ENCODE peak calls at places on chromosome 9, in eight cellular contexts. E, O, R, S, X, B, Z and I are unnamed samples.

GRCh38 chr9:78103971-78104433 is 72.4 kb upstream of the GNAQ start:
- DNase-seq in E (no peak), O (no peak), R (no peak), S (no peak), X (no peak), B (no peak), Z (no peak), I (no peak)

GRCh38 chr9:131220485-131220884 is 55.8 kb downstream of the FAM78A start:
- DNase-seq in E (no peak), O (no peak), R (no peak), S (no peak), X (no peak), B (no peak), Z (no peak), I (no peak)

GRCh38 chr9:16335788-16336580 is 534.5 kb downstream of the BNC2 start:
- DNase-seq in E (no peak), O (no peak), R (no peak), S (no peak), X (no peak), B (no peak), Z (peak), I (no peak)

GRCh38 chr9:125556046-125556445 is 151.0 kb downstream of the MAPKAP1 start:
- DNase-seq in E (no peak), O (no peak), R (no peak), S (no peak), X (no peak), B (no peak), Z (no peak), I (no peak)

GRCh38 chr9:136693490-136694162 is 6.4 kb upstream of the AGPAT2 start:
- DNase-seq in E (no peak), O (no peak), R (no peak), S (no peak), X (no peak), B (peak), Z (no peak), I (no peak)

GRCh38 chr9:93305497-93306020 is 121.6 kb downstream of the WNK2 start:
- DNase-seq in E (no peak), O (no peak), R (no peak), S (no peak), X (no peak), B (no peak), Z (no peak), I (no peak)

GRCh38 chr9:32723801-32724200 is 59.5 kb upstream of the TMEM215 start:
- DNase-seq in E (no peak), O (no peak), R (no peak), S (no peak), X (no peak), B (no peak), Z (no peak), I (peak)

GRCh38 chr9:137011907-137012675 is 15.7 kb upstream of the CLIC3 start:
- DNase-seq in E (no peak), O (no peak), R (no peak), S (no peak), X (no peak), B (no peak), Z (no peak), I (no peak)

GRCh38 chr9:113622038-113622437 is 158.5 kb downstream of the RGS3 start:
- DNase-seq in E (no peak), O (no peak), R (no peak), S (no peak), X (no peak), B (no peak), Z (no peak), I (no peak)

GRCh38 chr9:106060885-106061284 is 366.5 kb downstream of the TMEM38B start:
- DNase-seq in E (no peak), O (no peak), R (no peak), S (no peak), X (no peak), B (no peak), Z (no peak), I (no peak)

GRCh38 chr9:70531286-70531685 is 116.8 kb upstream of the KLF9 start:
- DNase-seq in E (no peak), O (no peak), R (no peak), S (no peak), X (no peak), B (no peak), Z (no peak), I (no peak)

GRCh38 chr9:126117631-126118030 is 209.0 kb upstream of the MVB12B start:
- DNase-seq in E (no peak), O (no peak), R (no peak), S (no peak), X (no peak), B (peak), Z (no peak), I (no peak)

GRCh38 chr9:101878734-101879133 is 140.3 kb upstream of the GRIN3A start:
- DNase-seq in E (no peak), O (no peak), R (no peak), S (no peak), X (no peak), B (no peak), Z (no peak), I (no peak)

GRCh38 chr9:129874261-129875101 is 39.2 kb downstream of the USP20 start:
- DNase-seq in E (no peak), O (no peak), R (no peak), S (no peak), X (no peak), B (no peak), Z (no peak), I (no peak)

GRCh38 chr9:77177894-77178794 is 810 bp downstream of the VPS13A start:
- DNase-seq in E (peak), O (peak), R (peak), S (peak), X (peak), B (peak), Z (no peak), I (peak)

GRCh38 chr9:87497080-87497603 is 525 bp upstream of the DAPK1 start:
- DNase-seq in E (no peak), O (no peak), R (no peak), S (no peak), X (no peak), B (no peak), Z (no peak), I (no peak)

GRCh38 chr9:22469928-22470544 is 23.4 kb downstream of the DMRTA1 start:
- DNase-seq in E (no peak), O (no peak), R (no peak), S (no peak), X (no peak), B (peak), Z (no peak), I (peak)

GRCh38 chr9:134858051-134858841 is 22.4 kb upstream of the FCN2 start:
- DNase-seq in E (no peak), O (no peak), R (no peak), S (peak), X (peak), B (no peak), Z (no peak), I (no peak)

GRCh38 chr9:137078701-137079400 is 1.5 kb downstream of the UAP1L1 start:
- DNase-seq in E (no peak), O (no peak), R (no peak), S (no peak), X (no peak), B (peak), Z (no peak), I (peak)

GRCh38 chr9:72052122-72052521 is 8.3 kb downstream of the C9orf57 start:
- DNase-seq in E (no peak), O (no peak), R (no peak), S (no peak), X (no peak), B (no peak), Z (no peak), I (no peak)